ENCODE peak calls at places on chromosome 15, in seven cellular contexts. M, I, R, V, Z, P and W are unnamed samples.

GRCh38 chr15:85013785-85014184 is 32.1 kb downstream of the PDE8A start:
- DNase-seq in M (no peak), I (no peak), P (no peak), R (no peak), V (no peak), Z (no peak), W (no peak)

GRCh38 chr15:83404143-83404542 is 43.0 kb upstream of the SH3GL3 start:
- DNase-seq in I (peak), P (no peak), R (no peak), M (no peak), V (no peak), Z (no peak), W (no peak)

GRCh38 chr15:48929611-48930170 is 34.0 kb downstream of the SHC4 start:
- DNase-seq in V (no peak), R (no peak), I (no peak), P (peak), M (no peak), Z (no peak), W (no peak)

GRCh38 chr15:58549780-58550064 is 117.9 kb downstream of the LIPC start:
- DNase-seq in R (no peak), V (no peak), Z (no peak), M (no peak), P (no peak), I (no peak), W (no peak)

GRCh38 chr15:37360724-37361123 is 260.4 kb upstream of the MEIS2 start:
- DNase-seq in Z (no peak), M (no peak), P (no peak), V (no peak), I (no peak), R (no peak), W (no peak)

GRCh38 chr15:28133281-28133680 is 34.2 kb upstream of the OCA2 start:
- DNase-seq in Z (no peak), V (no peak), R (no peak), P (peak), I (no peak), M (no peak), W (no peak)

GRCh38 chr15:67836477-67836876 is 3.4 kb downstream of the RNU6-1 start:
- DNase-seq in M (peak), R (peak), Z (peak), I (no peak), P (peak), V (peak), W (no peak)

GRCh38 chr15:80970018-80970657 is 19.5 kb downstream of the MESD start:
- DNase-seq in R (peak), I (peak), V (peak), Z (peak), P (peak), M (no peak), W (peak)

GRCh38 chr15:59306520-59307163 is 66.0 kb downstream of the MYO1E start:
- DNase-seq in P (peak), Z (no peak), I (no peak), M (no peak), V (no peak), R (no peak), W (no peak)

GRCh38 chr15:90376789-90377188 is 11.3 kb upstream of the IQGAP1 start:
- DNase-seq in R (no peak), Z (no peak), P (no peak), V (peak), M (no peak), I (peak), W (no peak)

GRCh38 chr15:33160054-33160453 is 34.5 kb downstream of the FMN1 start:
- DNase-seq in R (no peak), I (no peak), M (no peak), Z (no peak), P (no peak), V (no peak), W (no peak)

GRCh38 chr15:65646486-65646885 is 24.7 kb downstream of the SLC24A1 start:
- DNase-seq in R (no peak), V (no peak), P (peak), M (no peak), I (no peak), Z (no peak), W (no peak)

GRCh38 chr15:88118741-88119140 is 137.8 kb downstream of the NTRK3 start:
- DNase-seq in Z (no peak), V (no peak), M (no peak), R (no peak), I (no peak), P (no peak), W (no peak)

GRCh38 chr15:90009301-90010063 is 8.4 kb downstream of the ZNF710 start:
- DNase-seq in R (no peak), Z (no peak), I (no peak), M (peak), V (no peak), P (no peak), W (no peak)

GRCh38 chr15:62626903-62627302 is 415.6 kb upstream of the TPM1 start:
- DNase-seq in I (no peak), V (no peak), R (no peak), P (no peak), M (no peak), Z (no peak), W (no peak)

GRCh38 chr15:30903497-30904187 is at the start of gene FAN1:
- DNase-seq in P (peak), I (peak), M (peak), V (peak), R (peak), Z (peak), W (peak)

GRCh38 chr15:29364429-29365078 is 94.9 kb upstream of the NSMCE3 start:
- DNase-seq in V (no peak), R (no peak), M (no peak), Z (no peak), P (peak), I (no peak), W (no peak)

GRCh38 chr15:85620321-85621044 is 174.2 kb downstream of the KLHL25 start:
- DNase-seq in V (peak), I (no peak), P (peak), M (no peak), Z (no peak), R (peak), W (no peak)

GRCh38 chr15:26889298-26889898 is 22.5 kb downstream of the GABRA5 start:
- DNase-seq in Z (peak), I (no peak), V (peak), P (peak), M (no peak), R (peak), W (no peak)

GRCh38 chr15:77753939-77754338 is 121.2 kb upstream of the LINGO1 start:
- DNase-seq in R (no peak), P (no peak), V (no peak), I (no peak), M (no peak), Z (no peak), W (no peak)

GRCh38 chr15:51038258-51039042 is 56.3 kb downstream of the TNFAIP8L3 start:
- DNase-seq in P (no peak), R (no peak), M (no peak), V (no peak), Z (no peak), I (no peak), W (no peak)

GRCh38 chr15:53759333-53759975 is at the start of gene WDR72:
- DNase-seq in V (no peak), M (no peak), P (no peak), R (no peak), I (no peak), Z (peak), W (no peak)

GRCh38 chr15:42035362-42035761 is 14.5 kb upstream of the PLA2G4E start:
- DNase-seq in M (no peak), P (peak), Z (no peak), I (no peak), V (no peak), R (no peak), W (no peak)
- TF ChIP-seq POLR2A in M (no peak), P (no peak), Z (no peak), I (no peak), V (no peak), R (no peak), W (no peak)

DNA sequence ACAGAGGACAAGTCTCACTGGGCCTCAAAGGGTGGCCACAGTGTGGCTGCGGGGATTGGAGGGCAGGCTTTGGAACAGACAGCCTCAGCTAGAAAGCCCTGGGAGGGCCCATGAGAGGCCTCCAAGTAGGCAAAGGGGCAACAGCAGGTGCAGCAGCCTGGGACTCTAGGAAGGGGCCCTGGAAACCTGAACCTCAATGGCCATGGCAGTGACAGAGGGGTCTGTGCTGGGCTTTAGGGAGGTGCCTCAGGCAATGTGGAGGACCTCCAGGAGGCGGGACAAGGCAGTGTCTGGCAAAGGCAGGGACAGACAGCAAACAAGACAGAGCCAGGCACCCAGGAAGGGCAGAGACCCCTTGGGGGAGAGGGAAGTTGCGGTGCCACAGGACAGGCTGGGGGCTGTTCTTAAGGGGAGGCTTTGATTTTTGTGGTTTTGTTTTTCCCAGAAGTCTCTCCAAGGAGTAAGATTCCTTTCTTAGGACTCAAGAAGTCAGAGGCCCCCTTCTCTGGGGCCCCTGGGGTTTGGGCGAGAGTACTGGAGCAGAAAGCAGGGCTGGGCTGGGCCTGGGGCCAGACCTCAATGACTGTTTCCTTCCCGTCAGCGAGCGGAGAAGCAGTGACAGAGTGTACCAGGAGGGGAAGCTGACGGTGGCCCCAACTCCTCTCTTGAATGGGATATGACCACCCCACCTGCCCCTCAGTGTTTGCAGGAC is 9.7 kb downstream of the STOML1 start:
- DNase-seq in I (peak), R (peak), Z (peak), P (peak), M (peak), V (peak), W (peak)
- TF ChIP-seq POLR2A in I (no peak), R (no peak), Z (no peak), P (peak), M (no peak), V (peak), W (peak)

GRCh38 chr15:60594071-60594470 is 115.1 kb upstream of the ICE2 start:
- DNase-seq in P (no peak), R (no peak), I (no peak), M (no peak), Z (no peak), V (no peak), W (no peak)

GRCh38 chr15:60591491-60592385 is 112.8 kb upstream of the ICE2 start:
- DNase-seq in I (peak), Z (peak), R (peak), P (no peak), M (peak), V (peak), W (peak)

GRCh38 chr15:60590935-60591490 is 112.1 kb upstream of the ICE2 start:
- DNase-seq in Z (peak), P (peak), R (peak), M (peak), I (peak), V (peak), W (peak)

GRCh38 chr15:60589728-60590127 is 110.8 kb upstream of the ICE2 start:
- DNase-seq in I (no peak), V (no peak), M (no peak), R (no peak), P (peak), Z (no peak), W (no peak)

GRCh38 chr15:60592386-60593339 is 113.7 kb upstream of the ICE2 start:
- DNase-seq in V (peak), M (peak), Z (peak), I (peak), P (peak), R (peak), W (peak)
- TF ChIP-seq POLR2A in V (no peak), M (peak), Z (peak), I (no peak), P (peak), R (peak), W (peak)

DNA sequence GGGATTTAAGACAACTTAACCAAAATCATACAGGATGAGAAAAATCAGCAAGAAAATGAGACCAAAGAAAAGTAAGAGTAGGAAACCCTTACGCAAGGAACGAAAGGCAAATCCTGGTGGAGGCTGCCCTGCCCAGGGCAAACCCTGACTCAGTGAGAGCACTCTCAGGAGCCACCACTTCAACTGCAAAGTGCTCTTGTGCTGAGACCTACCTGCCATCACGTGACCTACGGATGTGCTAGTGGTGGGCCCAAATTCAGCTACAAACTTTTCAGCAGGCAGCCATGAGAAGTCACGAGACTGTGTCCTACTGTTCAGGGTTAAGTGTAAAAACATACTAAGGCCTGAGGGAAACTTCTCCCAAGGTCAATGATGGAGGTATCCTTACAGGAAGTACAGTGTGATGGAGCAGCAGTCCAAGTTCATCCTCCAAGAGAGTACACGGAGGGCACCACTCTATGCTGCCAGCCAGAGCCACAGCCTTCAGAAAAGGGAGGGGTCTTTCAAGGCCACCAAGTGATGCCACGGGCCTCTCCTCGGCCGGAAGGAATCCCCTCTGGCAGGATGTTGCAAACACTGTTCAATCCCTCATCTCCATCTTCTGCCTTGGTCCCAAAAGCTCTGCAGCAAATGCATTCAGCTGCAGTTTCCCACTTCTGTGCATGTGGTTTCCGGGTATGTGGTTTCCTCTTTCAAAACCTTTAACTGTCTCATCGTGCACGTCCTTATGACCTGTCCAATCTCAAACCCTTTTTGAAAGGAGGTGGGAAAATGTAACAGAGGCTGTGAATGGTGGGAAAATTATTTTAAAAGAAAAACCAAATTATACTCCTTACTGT is 9.5 kb downstream of the CHSY1 start:
- DNase-seq in I (no peak), R (no peak), Z (no peak), V (no peak), P (peak), M (no peak), W (no peak)
- TF ChIP-seq POLR2A in I (no peak), R (no peak), Z (no peak), V (no peak), P (no peak), M (no peak), W (no peak)

DNA sequence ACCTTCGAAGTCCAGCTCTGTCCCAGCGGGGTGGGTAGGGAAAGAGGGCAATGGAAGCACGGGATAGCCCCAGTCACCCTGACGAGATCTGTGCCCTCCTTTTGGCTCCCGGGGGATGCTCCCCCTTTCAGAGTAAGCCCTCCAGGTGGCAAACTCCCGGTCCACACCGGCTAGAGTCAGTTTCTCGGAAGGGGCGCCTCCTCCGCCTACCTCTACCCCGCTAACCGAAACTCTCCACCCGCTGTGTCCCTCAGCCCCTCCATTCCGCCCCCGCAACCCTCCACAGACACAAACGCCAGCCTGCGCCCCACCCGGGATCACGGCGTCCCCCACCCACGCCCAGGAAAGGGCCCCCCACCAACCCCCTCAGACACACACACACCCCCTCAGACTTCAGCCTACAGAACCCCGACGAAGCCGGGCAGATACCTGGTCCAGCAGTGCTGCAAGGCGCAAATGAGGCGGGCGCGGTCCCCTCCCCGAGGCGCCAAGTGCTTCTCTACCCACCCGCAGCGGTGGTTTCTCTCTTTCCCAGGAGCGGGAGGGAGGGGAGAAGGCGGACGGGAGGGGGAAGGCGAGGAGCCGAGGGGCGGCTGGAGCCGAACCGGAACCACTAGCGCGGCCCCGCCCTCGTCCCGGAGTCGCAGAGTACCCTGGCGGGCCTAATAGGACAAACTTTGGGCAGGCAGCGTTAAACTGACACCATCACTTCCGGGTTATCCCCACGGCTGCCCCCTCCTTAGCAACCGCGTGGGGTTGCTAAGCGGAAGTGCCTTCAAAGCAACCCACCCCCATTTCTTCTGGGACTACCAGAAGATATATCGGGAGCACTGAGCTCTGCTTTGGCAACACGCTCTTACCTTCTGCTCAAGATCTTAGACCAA is at the start of gene CSNK1G1:
- DNase-seq in V (peak), M (peak), Z (peak), P (peak), I (peak), R (peak), W (peak)
- TF ChIP-seq POLR2A in V (peak), M (peak), Z (peak), P (no peak), I (no peak), R (peak), W (peak)

GRCh38 chr15:32029862-32030781 is at the start of gene CHRNA7:
- DNase-seq in R (peak), M (peak), I (peak), Z (peak), V (peak), P (peak), W (peak)
- TF ChIP-seq POLR2A in R (peak), M (no peak), I (no peak), Z (peak), V (no peak), P (no peak), W (peak)

DNA sequence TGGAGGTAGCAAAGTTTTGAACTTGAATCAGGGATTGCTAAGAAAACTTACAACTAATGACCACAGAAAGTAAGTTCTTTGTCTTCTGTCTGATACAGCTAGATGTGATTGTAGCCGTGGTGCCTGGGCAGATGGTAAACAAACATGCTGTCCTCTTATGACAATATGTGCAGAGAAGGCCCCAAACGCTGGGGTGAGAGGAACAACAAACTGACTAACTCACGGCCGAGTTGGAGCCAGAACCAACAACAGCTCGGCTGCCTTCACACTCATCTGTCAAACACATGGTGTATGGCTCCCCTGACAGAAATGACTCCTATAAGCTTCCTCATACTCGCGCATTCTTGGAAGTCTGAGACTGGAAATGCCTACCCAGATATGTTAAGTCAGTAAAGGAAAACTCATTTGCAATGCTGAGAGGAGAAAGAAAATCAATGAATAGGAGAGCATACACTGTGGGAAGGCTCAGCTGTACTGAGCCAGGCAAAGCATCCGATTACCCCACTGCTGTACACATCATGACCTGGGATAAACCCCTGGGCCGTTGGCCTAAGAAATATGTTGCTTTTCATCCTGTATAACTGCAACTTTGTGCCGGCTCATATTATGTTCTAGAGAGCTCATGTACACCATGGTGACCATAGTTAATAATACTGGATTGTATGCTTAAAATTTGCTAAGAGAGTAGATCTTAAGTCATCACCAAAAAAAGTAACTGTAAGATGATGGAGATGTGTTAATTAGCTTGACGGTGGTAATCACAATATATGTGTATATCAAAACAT is 5.7 kb downstream of the THBS1 start:
- DNase-seq in I (no peak), R (no peak), P (peak), Z (no peak), V (peak), M (no peak), W (no peak)
- TF ChIP-seq POLR2A in I (no peak), R (no peak), P (peak), Z (no peak), V (peak), M (no peak), W (no peak)

GRCh38 chr15:39552546-39552945 is 28.3 kb upstream of the THBS1 start:
- DNase-seq in R (no peak), Z (no peak), I (no peak), M (no peak), P (no peak), V (no peak), W (no peak)

GRCh38 chr15:39551476-39551875 is 29.4 kb upstream of the THBS1 start:
- DNase-seq in R (no peak), M (no peak), Z (no peak), P (no peak), I (no peak), V (no peak), W (no peak)

GRCh38 chr15:39546842-39547241 is 34.0 kb upstream of the THBS1 start:
- DNase-seq in P (no peak), V (no peak), I (no peak), R (no peak), Z (no peak), M (no peak), W (no peak)

GRCh38 chr15:39549912-39550311 is 31.0 kb upstream of the THBS1 start:
- DNase-seq in P (no peak), V (no peak), M (no peak), I (no peak), Z (no peak), R (no peak), W (peak)

GRCh38 chr15:39548561-39548960 is 32.3 kb upstream of the THBS1 start:
- DNase-seq in M (no peak), R (no peak), Z (no peak), I (no peak), V (no peak), P (no peak), W (no peak)
- TF ChIP-seq POLR2A in M (no peak), R (no peak), Z (no peak), I (no peak), V (no peak), P (no peak), W (no peak)

GRCh38 chr15:72437650-72438316 is 36.3 kb upstream of the ARIH1 start:
- DNase-seq in M (no peak), P (no peak), V (no peak), Z (no peak), R (no peak), I (no peak), W (no peak)
- TF ChIP-seq POLR2A in M (no peak), P (no peak), V (no peak), Z (no peak), R (no peak), I (no peak), W (no peak)